ENCODE peak calls at places on chromosomes 6 and 20, in nine cellular contexts. One of them, this sample, is unnamed.

GRCh38 chr6:153668758-153669157 is 370.3 kb upstream of the OPRM1 start:
- DNase-seq in COR-L47: no peak
- DNase-seq in activated T-helper 1 cell treated with anti-CD3 and anti-CD28 coated beads, Interleukin-2, amount 50 U/mL, for 16 hours: no peak
- DNase-seq in A549: no peak
- DNase-seq in NCI-H1694 treated with DMSO at 0.1 percent for 48 hours: no peak
- DNase-seq in activated CD4-positive, alpha-beta T cell treated with anti-CD3 and anti-CD28 coated beads for 24 hours: no peak
- DNase-seq in HS-5: no peak
- DNase-seq in HT-29: no peak
- DNase-seq in mucosa of descending colon: no peak
- DNase-seq in this sample: no peak

GRCh38 chr6:157317129-157317814 is 6.0 kb downstream of the TMEM242 start:
- DNase-seq in A549: peak; percentile 76
- DNase-seq in activated T-helper 1 cell treated with anti-CD3 and anti-CD28 coated beads, Interleukin-2, amount 50 U/mL, for 16 hours: no peak
- DNase-seq in activated CD4-positive, alpha-beta T cell treated with anti-CD3 and anti-CD28 coated beads for 24 hours: no peak
- DNase-seq in HS-5: peak; percentile 90
- DNase-seq in NCI-H1694 treated with DMSO at 0.1 percent for 48 hours: no peak
- DNase-seq in HT-29: peak; percentile 62
- DNase-seq in COR-L47: no peak
- DNase-seq in mucosa of descending colon: peak; percentile 64
- DNase-seq in this sample: peak; percentile 92

GRCh38 chr6:52333840-52334200 is 28.1 kb upstream of the PAQR8 start:
- DNase-seq in HS-5: no peak
- DNase-seq in mucosa of descending colon: no peak
- DNase-seq in activated T-helper 1 cell treated with anti-CD3 and anti-CD28 coated beads, Interleukin-2, amount 50 U/mL, for 16 hours: no peak
- DNase-seq in A549: no peak
- DNase-seq in NCI-H1694 treated with DMSO at 0.1 percent for 48 hours: no peak
- DNase-seq in COR-L47: no peak
- DNase-seq in activated CD4-positive, alpha-beta T cell treated with anti-CD3 and anti-CD28 coated beads for 24 hours: no peak
- DNase-seq in HT-29: no peak
- DNase-seq in this sample: no peak

GRCh38 chr6:105839266-105839665 is 246.9 kb upstream of the PRDM1 start:
- DNase-seq in HS-5: no peak
- DNase-seq in activated CD4-positive, alpha-beta T cell treated with anti-CD3 and anti-CD28 coated beads for 24 hours: no peak
- DNase-seq in NCI-H1694 treated with DMSO at 0.1 percent for 48 hours: no peak
- DNase-seq in A549: no peak
- DNase-seq in HT-29: no peak
- DNase-seq in COR-L47: no peak
- DNase-seq in mucosa of descending colon: no peak
- DNase-seq in activated T-helper 1 cell treated with anti-CD3 and anti-CD28 coated beads, Interleukin-2, amount 50 U/mL, for 16 hours: no peak
- DNase-seq in this sample: no peak

GRCh38 chr6:159908535-159908934 is 17.7 kb downstream of the MAS1 start:
- DNase-seq in HS-5: no peak
- DNase-seq in activated T-helper 1 cell treated with anti-CD3 and anti-CD28 coated beads, Interleukin-2, amount 50 U/mL, for 16 hours: no peak
- DNase-seq in activated CD4-positive, alpha-beta T cell treated with anti-CD3 and anti-CD28 coated beads for 24 hours: no peak
- DNase-seq in NCI-H1694 treated with DMSO at 0.1 percent for 48 hours: no peak
- DNase-seq in A549: no peak
- DNase-seq in mucosa of descending colon: no peak
- DNase-seq in HT-29: no peak
- DNase-seq in COR-L47: no peak
- DNase-seq in this sample: no peak

GRCh38 chr20:62119591-62120364 is 2.5 kb upstream of the LSM14B start:
- DNase-seq in HT-29: no peak
- DNase-seq in COR-L47: no peak
- DNase-seq in A549: no peak
- DNase-seq in mucosa of descending colon: peak; percentile 71
- DNase-seq in NCI-H1694 treated with DMSO at 0.1 percent for 48 hours: no peak
- DNase-seq in HS-5: no peak
- DNase-seq in activated T-helper 1 cell treated with anti-CD3 and anti-CD28 coated beads, Interleukin-2, amount 50 U/mL, for 16 hours: no peak
- DNase-seq in activated CD4-positive, alpha-beta T cell treated with anti-CD3 and anti-CD28 coated beads for 24 hours: no peak
- DNase-seq in this sample: no peak

GRCh38 chr20:35831029-35831428 is 59.2 kb downstream of the PHF20 start:
- DNase-seq in A549: no peak
- DNase-seq in NCI-H1694 treated with DMSO at 0.1 percent for 48 hours: no peak
- DNase-seq in activated CD4-positive, alpha-beta T cell treated with anti-CD3 and anti-CD28 coated beads for 24 hours: no peak
- DNase-seq in mucosa of descending colon: no peak
- DNase-seq in HS-5: peak; percentile 33
- DNase-seq in HT-29: no peak
- DNase-seq in activated T-helper 1 cell treated with anti-CD3 and anti-CD28 coated beads, Interleukin-2, amount 50 U/mL, for 16 hours: no peak
- DNase-seq in COR-L47: no peak
- DNase-seq in this sample: no peak

GRCh38 chr6:94071835-94072234 is 652.5 kb upstream of the EPHA7 start:
- DNase-seq in activated CD4-positive, alpha-beta T cell treated with anti-CD3 and anti-CD28 coated beads for 24 hours: no peak
- DNase-seq in COR-L47: no peak
- DNase-seq in HS-5: no peak
- DNase-seq in A549: no peak
- DNase-seq in mucosa of descending colon: no peak
- DNase-seq in activated T-helper 1 cell treated with anti-CD3 and anti-CD28 coated beads, Interleukin-2, amount 50 U/mL, for 16 hours: no peak
- DNase-seq in HT-29: no peak
- DNase-seq in NCI-H1694 treated with DMSO at 0.1 percent for 48 hours: no peak
- DNase-seq in this sample: peak; percentile 7

GRCh38 chr20:37711001-37711400 is 17.2 kb downstream of the CTNNBL1 start:
- DNase-seq in HT-29: peak; percentile 90
- DNase-seq in mucosa of descending colon: peak; percentile 6
- DNase-seq in NCI-H1694 treated with DMSO at 0.1 percent for 48 hours: no peak
- DNase-seq in COR-L47: no peak
- DNase-seq in activated T-helper 1 cell treated with anti-CD3 and anti-CD28 coated beads, Interleukin-2, amount 50 U/mL, for 16 hours: no peak
- DNase-seq in HS-5: no peak
- DNase-seq in activated CD4-positive, alpha-beta T cell treated with anti-CD3 and anti-CD28 coated beads for 24 hours: no peak
- DNase-seq in A549: no peak
- DNase-seq in this sample: no peak

GRCh38 chr6:26249959-26250805 is 114.8 kb upstream of the BTN3A2 start:
- DNase-seq in COR-L47: peak; percentile 90
- DNase-seq in HT-29: peak; percentile 91
- DNase-seq in NCI-H1694 treated with DMSO at 0.1 percent for 48 hours: no peak
- DNase-seq in mucosa of descending colon: peak; percentile 84
- DNase-seq in activated T-helper 1 cell treated with anti-CD3 and anti-CD28 coated beads, Interleukin-2, amount 50 U/mL, for 16 hours: peak; percentile 55
- DNase-seq in activated CD4-positive, alpha-beta T cell treated with anti-CD3 and anti-CD28 coated beads for 24 hours: peak; percentile 54
- DNase-seq in A549: no peak
- DNase-seq in HS-5: no peak
- DNase-seq in this sample: peak; percentile 80

GRCh38 chr20:36368400-36368799 is 62.3 kb downstream of the DLGAP4 start:
- DNase-seq in NCI-H1694 treated with DMSO at 0.1 percent for 48 hours: no peak
- DNase-seq in activated T-helper 1 cell treated with anti-CD3 and anti-CD28 coated beads, Interleukin-2, amount 50 U/mL, for 16 hours: no peak
- DNase-seq in activated CD4-positive, alpha-beta T cell treated with anti-CD3 and anti-CD28 coated beads for 24 hours: no peak
- DNase-seq in HS-5: no peak
- DNase-seq in A549: no peak
- DNase-seq in HT-29: no peak
- DNase-seq in mucosa of descending colon: no peak
- DNase-seq in COR-L47: no peak
- DNase-seq in this sample: peak; percentile 30

GRCh38 chr6:14549319-14549770 is 431.8 kb downstream of the CD83 start:
- DNase-seq in mucosa of descending colon: peak; percentile 77
- DNase-seq in activated T-helper 1 cell treated with anti-CD3 and anti-CD28 coated beads, Interleukin-2, amount 50 U/mL, for 16 hours: no peak
- DNase-seq in HT-29: no peak
- DNase-seq in COR-L47: peak; percentile 89
- DNase-seq in NCI-H1694 treated with DMSO at 0.1 percent for 48 hours: peak; percentile 92
- DNase-seq in A549: no peak
- DNase-seq in HS-5: no peak
- DNase-seq in activated CD4-positive, alpha-beta T cell treated with anti-CD3 and anti-CD28 coated beads for 24 hours: no peak
- DNase-seq in this sample: no peak

GRCh38 chr6:109336221-109336955 is 45.9 kb downstream of the CD164 start:
- DNase-seq in COR-L47: peak; percentile 35
- DNase-seq in activated T-helper 1 cell treated with anti-CD3 and anti-CD28 coated beads, Interleukin-2, amount 50 U/mL, for 16 hours: no peak
- DNase-seq in HT-29: peak; percentile 92
- DNase-seq in NCI-H1694 treated with DMSO at 0.1 percent for 48 hours: no peak
- DNase-seq in activated CD4-positive, alpha-beta T cell treated with anti-CD3 and anti-CD28 coated beads for 24 hours: no peak
- DNase-seq in A549: peak; percentile 38
- DNase-seq in mucosa of descending colon: peak; percentile 84
- DNase-seq in HS-5: no peak
- DNase-seq in this sample: no peak

GRCh38 chr20:13526551-13526950 is 112.2 kb downstream of the TASP1 start:
- DNase-seq in A549: no peak
- DNase-seq in mucosa of descending colon: no peak
- DNase-seq in activated T-helper 1 cell treated with anti-CD3 and anti-CD28 coated beads, Interleukin-2, amount 50 U/mL, for 16 hours: no peak
- DNase-seq in NCI-H1694 treated with DMSO at 0.1 percent for 48 hours: no peak
- DNase-seq in HS-5: no peak
- DNase-seq in COR-L47: no peak
- DNase-seq in activated CD4-positive, alpha-beta T cell treated with anti-CD3 and anti-CD28 coated beads for 24 hours: no peak
- DNase-seq in HT-29: no peak
- DNase-seq in this sample: no peak

This sample was measured in astrocyte of the hippocampus.